ENCODE peak calls at places on chromosomes 7 and 10, in eight cellular contexts. A is psoas muscle, C is kidney, N is heart right ventricle, Y is choroid plexus epithelial cell, E is fibroblast of the aortic adventitia, D is GM23338, W is AG04449. G is an unnamed sample.

GRCh38 chr7:46525876-46526275 is 604.8 kb upstream of the IGFBP3 start:
- DNase-seq in A (no peak), C (no peak), N (no peak), Y (peak), E (no peak), D (no peak), W (no peak), G (no peak)

GRCh38 chr7:28018851-28019465 is 161.6 kb downstream of the JAZF1 start:
- DNase-seq in A (no peak), C (no peak), N (no peak), Y (no peak), E (no peak), D (no peak), W (no peak), G (no peak)

GRCh38 chr10:30828680-30829079 is 199.1 kb upstream of the LYZL2 start:
- DNase-seq in A (no peak), C (no peak), N (no peak), Y (peak), E (peak), D (no peak), W (no peak), G (no peak)

GRCh38 chr10:79178614-79179403 is 110.0 kb downstream of the ZMIZ1 start:
- DNase-seq in A (no peak), C (peak), N (no peak), Y (peak), E (peak), D (no peak), W (no peak), G (peak)

GRCh38 chr10:131841669-131842139 is 59.1 kb upstream of the PPP2R2D start:
- DNase-seq in A (no peak), C (no peak), N (no peak), Y (no peak), E (no peak), D (no peak), W (no peak), G (no peak)

GRCh38 chr10:131885391-131886165 is 15.2 kb upstream of the PPP2R2D start:
- DNase-seq in A (peak), C (peak), N (peak), Y (peak), E (peak), D (peak), W (no peak), G (no peak)

GRCh38 chr7:45713669-45714520 is 139.7 kb downstream of the ADCY1 start:
- DNase-seq in A (no peak), C (no peak), N (no peak), Y (no peak), E (no peak), D (no peak), W (no peak), G (no peak)

GRCh38 chr10:104327745-104328635 is 10.3 kb downstream of the ITPRIP start:
- DNase-seq in A (peak), C (peak), N (peak), Y (peak), E (peak), D (peak), W (no peak), G (peak)

GRCh38 chr7:54747234-54747633 is 11.8 kb downstream of the SEC61G start:
- DNase-seq in A (no peak), C (no peak), N (no peak), Y (no peak), E (no peak), D (no peak), W (no peak), G (no peak)

GRCh38 chr10:82294874-82295378 is 419.9 kb downstream of the NRG3 start:
- DNase-seq in A (no peak), C (no peak), N (no peak), Y (no peak), E (no peak), D (no peak), W (no peak), G (no peak)

GRCh38 chr10:74171625-74172024 is 20.6 kb downstream of the ADK start:
- DNase-seq in A (no peak), C (no peak), N (no peak), Y (no peak), E (no peak), D (no peak), W (no peak), G (no peak)

GRCh38 chr7:137484326-137484725 is 140.8 kb upstream of the PTN start:
- DNase-seq in A (no peak), C (no peak), N (no peak), Y (no peak), E (peak), D (no peak), W (no peak), G (no peak)
- TF ChIP-seq CTCF in A (no peak), C (no peak), N (no peak), Y (no peak), E (no peak), D (no peak), W (no peak), G (no peak)

DNA sequence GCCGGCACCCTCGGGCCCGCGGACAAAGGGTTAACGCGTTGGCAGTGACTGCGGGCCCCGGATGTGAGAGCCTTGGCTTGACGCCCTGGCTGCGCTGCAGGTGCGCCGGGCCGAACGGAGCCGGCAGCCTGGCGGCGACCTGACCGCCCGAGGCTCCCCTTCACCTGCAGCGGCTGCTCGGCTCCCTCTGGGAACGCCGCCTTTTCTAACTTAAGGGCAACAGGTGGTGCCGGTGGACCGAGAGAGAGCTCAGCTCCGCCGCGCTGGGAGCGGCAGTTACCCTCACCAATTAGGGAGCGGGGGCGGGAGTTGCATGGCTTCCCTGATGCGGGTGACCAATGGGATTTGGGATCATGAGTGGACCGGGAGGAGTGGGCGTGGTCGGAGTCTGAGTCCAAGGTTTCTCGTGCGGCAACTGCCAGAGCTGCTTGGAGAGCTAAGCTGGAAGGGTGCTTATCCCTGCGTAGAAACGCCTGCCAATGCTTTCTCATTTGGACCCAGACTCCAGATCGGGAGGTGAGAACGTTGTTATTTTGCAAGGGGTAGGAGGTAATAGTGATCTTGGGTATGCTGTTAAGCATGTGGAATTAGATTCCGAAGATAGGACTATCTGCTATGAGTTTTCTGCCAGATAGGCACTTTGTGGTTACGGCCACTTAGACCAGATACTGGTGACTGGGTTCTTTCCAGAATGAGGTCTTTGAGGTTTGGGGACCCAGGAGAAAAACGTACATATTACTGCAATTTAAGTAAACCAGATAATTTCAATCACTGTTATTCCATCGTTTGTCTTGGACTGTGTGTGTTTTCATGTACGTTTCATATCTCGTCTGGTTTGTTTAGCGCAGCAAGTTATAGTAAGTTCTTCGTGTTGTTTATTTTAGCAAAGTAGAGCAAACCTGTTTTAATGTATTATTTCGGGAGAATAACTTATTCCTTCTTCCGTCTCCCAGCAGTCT is at the start of gene ARL4A:
- DNase-seq in A (peak), C (peak), N (peak), Y (peak), E (peak), D (peak), W (peak), G (peak)
- H3K4me3 ChIP-seq in A (peak), C (peak), N (peak), Y (peak), E (peak), D (peak), W (peak), G (peak)

DNA sequence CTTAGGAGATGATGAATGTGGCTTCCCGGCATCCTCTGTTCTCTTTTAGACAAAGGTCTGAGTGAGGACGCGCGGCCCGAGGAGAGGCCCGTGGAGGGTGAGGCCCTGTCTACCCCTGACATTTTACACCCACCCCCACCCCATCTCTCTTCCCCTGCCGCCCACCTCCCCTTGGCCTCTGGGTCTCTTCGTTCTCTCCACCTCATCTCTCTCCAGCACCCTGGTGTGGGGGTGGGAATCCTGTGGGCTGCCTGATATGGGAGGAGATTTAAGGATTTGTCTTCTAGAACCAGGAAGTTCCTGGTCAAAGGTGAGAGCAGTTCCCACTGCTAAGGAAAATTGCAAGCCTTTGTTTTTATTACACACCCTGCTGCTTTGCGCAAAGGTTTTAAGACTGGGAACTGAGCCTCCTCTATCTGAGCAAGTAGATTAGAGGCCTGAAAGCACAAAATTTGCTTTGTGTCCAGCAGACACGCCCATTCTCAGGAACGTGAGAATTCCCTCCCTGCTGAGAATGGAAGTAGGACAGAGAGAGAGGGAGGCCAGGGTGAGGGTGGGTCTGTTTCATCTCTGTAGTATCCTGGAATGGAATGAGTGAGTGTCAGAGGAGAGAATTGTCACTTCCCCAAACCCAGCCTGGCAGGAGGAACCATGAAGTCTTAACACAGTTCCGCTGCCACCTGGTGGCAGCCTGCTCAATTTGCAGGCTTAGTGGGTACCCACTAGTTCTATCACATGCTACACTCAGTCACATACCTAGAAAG is 91.2 kb downstream of the GTF2IRD1 start:
- DNase-seq in A (no peak), C (no peak), N (no peak), Y (peak), E (peak), D (peak), W (no peak), G (peak)
- TF ChIP-seq CTCF in A (peak), C (peak), N (peak), Y (peak), E (peak), D (peak), W (peak), G (peak)

GRCh38 chr10:120963587-120964220 is 112.5 kb downstream of the WDR11 start:
- DNase-seq in A (no peak), C (no peak), N (no peak), Y (no peak), E (no peak), D (peak), W (no peak), G (no peak)
- H3K4me3 ChIP-seq in A (no peak), C (no peak), N (no peak), Y (no peak), E (no peak), D (no peak), W (no peak), G (no peak)

GRCh38 chr10:108783897-108784296 is 1139.4 kb downstream of the XPNPEP1 start:
- DNase-seq in A (no peak), C (no peak), N (no peak), Y (peak), E (peak), D (peak), W (no peak), G (peak)
- TF ChIP-seq CTCF in A (no peak), C (no peak), N (peak), Y (peak), E (peak), D (peak), W (no peak), G (peak)

GRCh38 chr7:830069-830468 is 2.2 kb upstream of the SUN1 start:
- DNase-seq in A (no peak), C (peak), N (no peak), Y (no peak), E (no peak), D (no peak), W (no peak), G (no peak)

GRCh38 chr7:833601-834258 is 1.5 kb downstream of the SUN1 start:
- DNase-seq in A (no peak), C (no peak), N (no peak), Y (no peak), E (no peak), D (no peak), W (no peak), G (no peak)

GRCh38 chr7:832968-833424 is 720 bp downstream of the SUN1 start:
- DNase-seq in A (no peak), C (peak), N (no peak), Y (no peak), E (no peak), D (no peak), W (no peak), G (no peak)

GRCh38 chr7:832292-832967 is at the start of gene SUN1:
- DNase-seq in A (no peak), C (peak), N (no peak), Y (peak), E (peak), D (peak), W (no peak), G (peak)

DNA sequence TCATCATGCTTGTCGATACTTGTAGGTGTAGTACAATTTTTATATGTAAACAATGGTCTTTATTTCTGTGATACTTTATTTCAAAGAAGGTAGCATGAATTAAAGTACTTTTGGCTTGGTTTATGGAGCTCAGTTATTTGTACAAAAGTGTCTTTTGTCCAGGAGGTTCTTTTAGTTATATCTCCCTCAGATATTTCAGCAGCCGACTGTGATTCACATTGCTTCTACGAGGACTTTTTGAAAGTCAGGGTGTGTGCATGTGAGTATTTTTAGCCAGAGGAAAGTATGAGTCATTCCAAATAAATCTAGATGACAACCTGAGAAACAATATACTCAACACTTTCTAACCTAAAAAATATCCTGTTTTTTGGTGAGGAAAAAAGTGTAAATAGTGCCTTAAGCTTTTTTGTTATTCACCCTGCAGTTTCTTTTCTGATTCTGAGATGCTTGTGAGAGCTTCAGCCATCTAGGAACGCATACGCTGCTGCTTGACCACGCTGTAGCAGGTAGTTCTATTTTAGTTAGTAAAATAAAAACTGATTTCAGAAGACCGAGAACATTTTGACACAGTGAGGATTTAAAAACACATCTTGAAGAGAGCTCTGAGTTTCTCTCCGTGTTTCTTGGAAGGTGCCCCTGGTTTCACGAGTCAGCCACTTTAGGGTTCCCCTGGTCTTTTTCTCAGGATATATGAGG is 532 bp upstream of the SUN1 start:
- DNase-seq in A (no peak), C (peak), N (no peak), Y (peak), E (peak), D (no peak), W (peak), G (peak)
- H3K4me3 ChIP-seq in A (peak), C (peak), N (peak), Y (peak), E (peak), D (peak), W (no peak), G (peak)

DNA sequence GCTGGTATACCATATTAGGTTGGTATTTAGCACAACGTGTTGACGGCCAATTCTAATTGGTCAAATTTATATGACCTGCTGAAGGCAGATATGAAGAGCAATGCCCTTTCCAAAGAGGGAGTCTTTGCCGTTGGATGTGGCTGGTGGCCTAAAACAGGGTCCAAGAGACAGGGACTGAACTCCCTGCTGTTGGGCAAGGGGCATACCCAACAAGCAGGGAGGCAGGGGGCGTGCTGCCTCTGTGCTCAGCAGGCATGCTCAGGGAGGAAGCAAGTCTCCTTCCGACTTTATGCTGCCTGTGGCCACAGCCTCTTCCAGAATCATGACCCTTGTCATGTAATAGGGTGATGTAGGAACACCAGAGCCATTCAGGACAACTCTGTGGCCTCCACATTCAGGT is 167.7 kb upstream of the NPVF start:
- DNase-seq in A (no peak), C (no peak), N (no peak), Y (no peak), E (no peak), D (no peak), W (no peak), G (no peak)
- TF ChIP-seq CTCF in A (no peak), C (no peak), N (no peak), Y (no peak), E (no peak), D (no peak), W (no peak), G (no peak)

GRCh38 chr10:69332278-69333010 is 54.1 kb downstream of the HK1 start:
- DNase-seq in A (no peak), C (peak), N (no peak), Y (no peak), E (no peak), D (no peak), W (no peak), G (no peak)

GRCh38 chr10:69335063-69335587 is 56.8 kb downstream of the HK1 start:
- DNase-seq in A (peak), C (peak), N (peak), Y (peak), E (peak), D (no peak), W (no peak), G (no peak)

GRCh38 chr10:69331161-69331560 is 52.9 kb downstream of the HK1 start:
- DNase-seq in A (no peak), C (peak), N (no peak), Y (no peak), E (no peak), D (no peak), W (no peak), G (no peak)

GRCh38 chr10:69334258-69335062 is 56.2 kb downstream of the HK1 start:
- DNase-seq in A (no peak), C (peak), N (no peak), Y (no peak), E (no peak), D (no peak), W (no peak), G (no peak)

DNA sequence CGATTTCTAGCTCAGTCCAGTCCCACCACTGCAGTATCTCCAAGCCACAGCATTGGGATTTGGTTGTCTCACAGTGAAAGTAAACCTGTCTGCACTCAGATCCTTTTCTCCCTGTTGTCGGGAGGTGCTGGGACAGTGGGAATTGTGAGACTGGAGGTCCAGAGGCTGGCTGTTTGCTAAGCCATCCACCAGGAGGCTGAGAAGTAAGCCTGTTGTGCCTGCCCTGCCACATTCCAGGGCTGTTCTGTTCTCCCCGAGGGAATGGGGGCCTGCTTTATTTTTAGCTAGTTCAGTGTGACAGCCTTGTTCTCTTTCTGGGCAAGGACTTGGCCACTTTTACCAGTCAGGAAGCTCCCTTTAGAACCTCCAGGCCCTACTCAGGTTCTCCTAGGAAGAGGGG is 54.9 kb downstream of the HK1 start:
- DNase-seq in A (no peak), C (peak), N (peak), Y (peak), E (peak), D (peak), W (no peak), G (no peak)
- H3K4me3 ChIP-seq in A (peak), C (no peak), N (no peak), Y (no peak), E (no peak), D (no peak), W (no peak), G (no peak)

DNA sequence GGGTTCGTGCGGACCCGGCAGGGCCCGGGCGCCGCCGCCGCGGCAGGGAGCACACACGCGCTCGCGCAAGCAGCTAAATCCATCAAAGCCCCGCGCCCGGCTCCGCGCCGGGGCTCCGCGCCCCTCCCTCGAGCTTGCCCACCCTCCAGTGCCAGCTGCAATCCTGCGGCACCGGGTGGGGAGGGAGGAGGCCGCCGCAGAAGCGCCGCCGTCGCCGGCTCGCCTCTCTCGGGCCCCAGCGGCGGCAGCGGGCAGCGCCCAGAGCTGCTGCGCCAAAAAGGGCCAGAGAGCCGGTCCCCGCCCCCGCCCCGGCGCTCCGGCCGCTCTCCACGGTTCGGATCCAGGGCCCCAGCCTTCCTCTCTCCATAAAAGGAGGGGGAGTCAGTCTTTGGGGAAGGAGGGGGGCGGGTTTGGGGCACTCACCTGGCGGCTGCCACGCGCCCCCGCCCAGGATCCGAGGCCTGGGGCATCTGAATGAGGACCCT is 370 bp upstream of the PDGFA start:
- DNase-seq in A (peak), C (peak), N (peak), Y (peak), E (peak), D (peak), W (no peak), G (no peak)
- TF ChIP-seq CTCF in A (peak), C (no peak), N (peak), Y (no peak), E (peak), D (no peak), W (no peak), G (peak)

GRCh38 chr7:159086301-159086925 is 58.3 kb downstream of the VIPR2 start:
- DNase-seq in A (no peak), C (no peak), N (no peak), Y (no peak), E (no peak), D (no peak), W (no peak), G (no peak)
- H3K4me3 ChIP-seq in A (no peak), C (no peak), N (no peak), Y (no peak), E (no peak), D (no peak), W (no peak), G (no peak)

G was measured in astrocyte of the cerebellum.